ENCODE peak calls at places on chromosome 2, in four cellular contexts. F, T, N and R are unnamed samples.

GRCh38 chr2:232795920-232796319 is 19.6 kb upstream of the KCNJ13 start:
- DNase-seq in N (no peak), T (no peak), F (no peak), R (no peak)

GRCh38 chr2:198096965-198097364 is 292.6 kb downstream of the PLCL1 start:
- DNase-seq in F (no peak), T (no peak), N (no peak), R (no peak)

GRCh38 chr2:77087987-77088414 is 434.2 kb downstream of the LRRTM4 start:
- DNase-seq in N (no peak), F (no peak), T (no peak), R (no peak)

GRCh38 chr2:11027195-11027594 is 115.5 kb downstream of the KCNF1 start:
- DNase-seq in N (no peak), F (no peak), T (no peak), R (no peak)

GRCh38 chr2:75432761-75433361 is 127.9 kb downstream of the EVA1A start:
- DNase-seq in N (peak; percentile 81), T (no peak), F (no peak), R (no peak)

GRCh38 chr2:158667567-158667966 is 127.5 kb upstream of the DAPL1 start:
- DNase-seq in T (no peak), F (no peak), N (peak; percentile 94), R (no peak)

GRCh38 chr2:150100834-150101233 is 386.6 kb downstream of the RND3 start:
- DNase-seq in N (no peak), F (no peak), T (no peak), R (no peak)

GRCh38 chr2:9858730-9859068 is 15.4 kb downstream of the TAF1B start:
- DNase-seq in N (no peak), T (no peak), F (no peak), R (no peak)

GRCh38 chr2:217737127-217737526 is 265.7 kb downstream of the TNS1 start:
- DNase-seq in T (no peak), F (no peak), N (peak; percentile 27), R (no peak)

GRCh38 chr2:23486676-23487075 is 101.7 kb downstream of the KLHL29 start:
- DNase-seq in N (peak; percentile 30), F (peak; percentile 62), T (no peak), R (no peak)

GRCh38 chr2:71944183-71944550 is 203.5 kb downstream of the CYP26B1 start:
- DNase-seq in F (no peak), T (no peak), N (no peak), R (no peak)

GRCh38 chr2:10397297-10397875 is 50.7 kb downstream of the ODC1 start:
- DNase-seq in F (no peak), T (no peak), N (no peak), R (no peak)

GRCh38 chr2:36568533-36569246 is 29.3 kb downstream of the FEZ2 start:
- DNase-seq in T (no peak), N (peak; percentile 79), F (no peak), R (no peak)

GRCh38 chr2:226623587-226624368 is 175.8 kb downstream of the IRS1 start:
- DNase-seq in F (no peak), N (peak; percentile 52), T (no peak), R (no peak)

GRCh38 chr2:134679740-134680139 is 39.1 kb downstream of the TMEM163 start:
- DNase-seq in T (no peak), F (no peak), N (no peak), R (no peak)

GRCh38 chr2:216362730-216363129 is 9.6 kb downstream of the MARCHF4 start:
- DNase-seq in F (no peak), T (no peak), N (peak; percentile 69), R (no peak)

GRCh38 chr2:109290887-109291675 is 162.1 kb downstream of the SH3RF3 start:
- DNase-seq in T (peak; percentile 58), N (peak; percentile 70), F (peak; percentile 49), R (no peak)

DNA sequence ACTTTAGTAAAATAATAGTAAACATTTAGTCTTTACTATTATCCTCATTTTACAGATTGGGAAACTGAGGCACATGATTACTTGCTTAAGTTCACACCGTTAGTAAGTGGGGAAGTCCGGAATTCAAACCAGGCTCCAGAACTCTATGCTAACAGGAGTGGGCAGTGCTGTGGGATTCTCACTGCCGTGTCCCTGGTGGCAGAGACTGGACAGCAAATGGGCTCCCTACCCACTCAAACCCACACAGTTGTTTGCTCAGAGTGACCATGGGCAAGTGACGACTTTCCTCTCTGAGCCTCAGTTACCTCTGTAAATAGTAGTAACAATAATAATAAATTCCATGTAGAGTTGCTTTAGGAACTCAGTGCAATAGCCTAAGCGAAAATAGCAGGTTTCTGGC is 24.0 kb downstream of the MAIP1 start:
- DNase-seq in F (no peak), T (no peak), N (no peak), R (no peak)
- H3K4me3 ChIP-seq in F (no peak overlapping the region), T (peak overlapping the region; percentile 26), N (peak overlapping the region; percentile 37), R (no peak overlapping the region)

GRCh38 chr2:206212673-206213513 is 53.2 kb downstream of the EEF1B2 start:
- DNase-seq in F (no peak), N (peak; percentile 75), T (no peak), R (no peak)
- H3K4me3 ChIP-seq in F (peak overlapping the region; percentile 5), N (peak overlapping the region; percentile 59), T (peak overlapping the region; percentile 27), R (peak overlapping the region; percentile 52)

GRCh38 chr2:73083886-73084792 is 12.6 kb upstream of the SFXN5 start:
- DNase-seq in F (no peak), T (no peak), N (no peak), R (no peak)
- H3K4me3 ChIP-seq in F (no peak overlapping the region), T (no peak overlapping the region), N (no peak overlapping the region), R (no peak overlapping the region)

GRCh38 chr2:205822578-205822977 is 140.3 kb downstream of the NRP2 start:
- DNase-seq in N (peak; percentile 92), F (no peak), T (no peak), R (no peak)

GRCh38 chr2:205827809-205828208 is 145.5 kb downstream of the NRP2 start:
- DNase-seq in T (no peak), N (no peak), F (no peak), R (no peak)
- H3K4me3 ChIP-seq in T (no peak overlapping the region), N (no peak overlapping the region), F (no peak overlapping the region), R (no peak overlapping the region)

GRCh38 chr2:85420743-85421705 is 2.5 kb downstream of the SH2D6 start:
- DNase-seq in F (peak; percentile 93), T (peak; percentile 88), N (peak; percentile 74), R (peak; percentile 38)

GRCh38 chr2:85414761-85415498 is 3.6 kb upstream of the SH2D6 start:
- DNase-seq in F (no peak), T (no peak), N (no peak), R (no peak)

GRCh38 chr2:85418132-85419008 is at the start of gene SH2D6:
- DNase-seq in F (peak; percentile 90), N (peak; percentile 77), T (peak; percentile 86), R (peak; percentile 55)

GRCh38 chr2:85421706-85422457 is 3.4 kb downstream of the SH2D6 start:
- DNase-seq in F (no peak), N (no peak), T (no peak), R (no peak)

GRCh38 chr2:85419009-85419711 is 646 bp downstream of the SH2D6 start:
- DNase-seq in N (no peak), F (no peak), T (no peak), R (no peak)
- H3K4me3 ChIP-seq in N (peak overlapping the region; percentile 78), F (peak overlapping the region; percentile 65), T (peak overlapping the region; percentile 81), R (peak overlapping the region; percentile 82)

DNA sequence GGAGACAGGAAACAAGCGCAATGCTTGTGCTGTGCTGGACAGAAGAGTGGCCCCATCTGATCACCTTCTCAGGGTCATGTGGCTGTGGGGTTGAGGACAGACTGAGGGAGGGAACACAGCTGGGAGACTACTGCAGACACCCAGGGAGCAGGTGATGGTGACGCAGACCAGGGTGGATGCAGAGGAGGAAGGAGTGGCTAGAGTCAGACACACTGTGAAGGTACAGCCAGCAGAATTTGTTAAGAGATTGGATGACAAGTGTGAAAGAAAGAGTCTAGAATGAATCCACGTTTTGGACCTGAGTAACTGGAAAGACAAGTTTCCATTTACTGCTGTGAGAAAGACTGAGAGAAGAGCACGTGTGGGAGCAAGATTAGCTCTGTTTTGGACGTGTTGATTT is 15.9 kb upstream of the POMC start:
- DNase-seq in T (no peak), F (no peak), N (no peak), R (no peak)
- H3K4me3 ChIP-seq in T (no peak overlapping the region), F (no peak overlapping the region), N (no peak overlapping the region), R (no peak overlapping the region)

DNA sequence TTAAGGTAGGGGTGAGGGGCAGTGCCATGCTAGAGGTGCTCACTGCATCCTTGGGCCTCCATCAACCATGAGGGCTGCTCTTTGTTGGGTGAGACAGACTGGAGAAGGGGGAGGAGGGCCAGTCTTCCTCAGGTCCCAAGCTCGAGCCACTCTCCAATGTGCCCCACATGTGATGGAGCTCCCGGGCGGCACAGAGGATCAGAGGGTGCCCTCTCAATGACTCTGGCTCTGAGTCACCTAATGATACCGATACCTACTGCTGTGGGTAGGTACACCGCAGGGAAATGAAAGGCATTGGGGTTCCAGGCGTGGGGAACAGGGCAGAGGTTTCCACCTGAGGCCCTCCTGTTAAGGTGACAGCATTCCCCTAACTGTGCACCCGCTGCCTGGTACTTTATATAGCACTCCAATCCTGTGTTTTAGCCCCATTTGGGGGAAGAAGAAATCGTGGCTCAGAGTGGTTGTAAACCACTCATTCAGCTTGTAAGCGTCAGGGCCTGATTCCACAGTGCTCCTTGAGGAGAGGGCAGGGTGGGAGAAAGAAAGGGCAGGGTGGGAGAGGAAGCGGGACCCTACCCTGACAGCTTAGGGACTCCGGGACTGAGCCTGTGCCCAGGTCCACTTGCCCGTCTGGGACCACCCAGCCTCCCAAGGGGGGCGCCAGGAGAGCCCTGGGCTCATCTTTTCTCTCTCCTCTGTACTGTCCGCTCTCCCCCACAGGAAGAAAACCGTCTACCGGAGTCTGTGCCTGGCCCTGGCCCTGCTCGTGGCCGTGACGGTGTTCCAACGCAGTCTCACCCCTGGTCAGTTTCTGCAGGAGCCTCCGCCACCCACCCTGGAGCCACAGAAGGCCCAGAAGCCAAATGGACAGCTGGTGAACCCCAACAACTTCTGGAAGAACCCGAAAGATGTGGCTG is 1.8 kb downstream of the B3GNT7 start:
- DNase-seq in F (no peak), N (no peak), T (no peak), R (no peak)
- H3K4me3 ChIP-seq in F (no peak overlapping the region), N (no peak overlapping the region), T (no peak overlapping the region), R (peak overlapping the region; percentile 56)

GRCh38 chr2:122421777-122422176 is 666.3 kb downstream of the TSN start:
- DNase-seq in F (no peak), T (no peak), N (no peak), R (no peak)

GRCh38 chr2:122422384-122422991 is 667.0 kb downstream of the TSN start:
- DNase-seq in N (no peak), T (no peak), F (no peak), R (no peak)

GRCh38 chr2:122414911-122415310 is 659.5 kb downstream of the TSN start:
- DNase-seq in N (no peak), T (no peak), F (no peak), R (no peak)

GRCh38 chr2:122412360-122412759 is 656.9 kb downstream of the TSN start:
- DNase-seq in N (no peak), F (no peak), T (no peak), R (no peak)

GRCh38 chr2:122417114-122417513 is 661.7 kb downstream of the TSN start:
- DNase-seq in T (no peak), F (no peak), N (no peak), R (no peak)
- H3K4me3 ChIP-seq in T (no peak overlapping the region), F (no peak overlapping the region), N (no peak overlapping the region), R (no peak overlapping the region)